ENCODE peak calls at places on chromosomes 6 and 20, in four cellular contexts. D, M, I and G are unnamed samples.

GRCh38 chr6:111712398-111712797 is 106.7 kb upstream of the TRAF3IP2 start:
- DNase-seq in D (no peak), M (peak; percentile 35), I (no peak), G (peak; percentile 13)

GRCh38 chr6:105810105-105810921 is 275.8 kb upstream of the PRDM1 start:
- DNase-seq in D (peak; percentile 40), I (peak; percentile 11), M (no peak), G (peak; percentile 75)

GRCh38 chr20:57180954-57181353 is 85.5 kb downstream of the BMP7 start:
- DNase-seq in D (no peak), M (no peak), I (peak; percentile 55), G (peak; percentile 35)

GRCh38 chr6:150607044-150607650 is 7.5 kb downstream of the PLEKHG1 start:
- DNase-seq in M (no peak), D (no peak), I (no peak), G (no peak)

GRCh38 chr20:51442602-51443001 is 99.9 kb downstream of the NFATC2 start:
- DNase-seq in I (no peak), M (no peak), D (no peak), G (no peak)

GRCh38 chr20:24382330-24382729 is 87.1 kb upstream of the SYNDIG1 start:
- DNase-seq in D (no peak), I (no peak), M (no peak), G (no peak)

GRCh38 chr6:155201461-155202226 is 62.2 kb upstream of the CLDN20 start:
- DNase-seq in M (no peak), I (no peak), D (no peak), G (peak; percentile 63)

GRCh38 chr20:40941023-40941655 is 87.5 kb upstream of the TOP1 start:
- DNase-seq in D (no peak), I (no peak), M (no peak), G (no peak)

GRCh38 chr20:49349678-49350077 is 71.8 kb upstream of the ZNFX1 start:
- DNase-seq in M (no peak), D (no peak), I (no peak), G (no peak)

GRCh38 chr6:136920216-136920857 is 1.8 kb upstream of the SLC35D3 start:
- DNase-seq in I (no peak), D (no peak), M (no peak), G (no peak)

GRCh38 chr20:33418033-33418432 is 16.7 kb upstream of the CDK5RAP1 start:
- DNase-seq in D (no peak), I (no peak), M (no peak), G (no peak)

GRCh38 chr6:70527071-70527737 is 39.5 kb upstream of the SDHAF4 start:
- DNase-seq in M (no peak), D (no peak), I (no peak), G (no peak)

GRCh38 chr6:46816626-46817025 is 23.4 kb downstream of the MEP1A start:
- DNase-seq in D (no peak), M (no peak), I (no peak), G (peak; percentile 69)

GRCh38 chr6:158697798-158698197 is 47.9 kb downstream of the SYTL3 start:
- DNase-seq in I (no peak), M (no peak), D (no peak), G (no peak)

GRCh38 chr6:95091823-95092436 is 485.4 kb upstream of the MANEA start:
- DNase-seq in D (no peak), I (peak; percentile 75), M (no peak), G (peak; percentile 33)

GRCh38 chr20:9392892-9393857 is 121.2 kb upstream of the LAMP5 start:
- DNase-seq in D (peak; percentile 54), I (peak; percentile 91), M (peak; percentile 67), G (peak; percentile 76)

GRCh38 chr6:35511183-35511941 is 1.3 kb downstream of the TULP1 start:
- DNase-seq in D (no peak), M (no peak), I (peak; percentile 47), G (no peak)

GRCh38 chr20:61516398-61517208 is 264.5 kb downstream of the CDH4 start:
- DNase-seq in M (no peak), D (no peak), I (no peak), G (no peak)

GRCh38 chr20:35902545-35902941 is 51.8 kb downstream of the SCAND1 start:
- DNase-seq in M (no peak), I (no peak), D (no peak), G (peak; percentile 34)

GRCh38 chr6:7050911-7051779 is 56.6 kb upstream of the RREB1 start:
- DNase-seq in M (peak; percentile 75), I (peak; percentile 75), D (peak; percentile 87), G (peak; percentile 93)

GRCh38 chr6:108210557-108210956 is 44.7 kb downstream of the NR2E1 start:
- DNase-seq in I (no peak), D (no peak), M (no peak), G (no peak)

GRCh38 chr6:149581349-149581748 is 15.2 kb downstream of the GINM1 start:
- DNase-seq in M (no peak), D (no peak), I (no peak), G (no peak)

GRCh38 chr6:35392111-35392702 is 49.8 kb downstream of the PPARD start:
- DNase-seq in D (peak; percentile 94), M (peak; percentile 95), I (no peak), G (peak; percentile 90)

GRCh38 chr6:115612796-115613479 is 447.8 kb downstream of the FRK start:
- DNase-seq in I (no peak), D (no peak), M (no peak), G (no peak)

GRCh38 chr6:115610646-115611045 is 450.0 kb downstream of the FRK start:
- DNase-seq in I (no peak), D (no peak), M (no peak), G (no peak)

GRCh38 chr6:115612216-115612615 is 448.5 kb downstream of the FRK start:
- DNase-seq in D (no peak), M (no peak), I (no peak), G (no peak)

GRCh38 chr6:115618311-115618710 is 442.4 kb downstream of the FRK start:
- DNase-seq in I (no peak), M (no peak), D (no peak), G (no peak)

DNA sequence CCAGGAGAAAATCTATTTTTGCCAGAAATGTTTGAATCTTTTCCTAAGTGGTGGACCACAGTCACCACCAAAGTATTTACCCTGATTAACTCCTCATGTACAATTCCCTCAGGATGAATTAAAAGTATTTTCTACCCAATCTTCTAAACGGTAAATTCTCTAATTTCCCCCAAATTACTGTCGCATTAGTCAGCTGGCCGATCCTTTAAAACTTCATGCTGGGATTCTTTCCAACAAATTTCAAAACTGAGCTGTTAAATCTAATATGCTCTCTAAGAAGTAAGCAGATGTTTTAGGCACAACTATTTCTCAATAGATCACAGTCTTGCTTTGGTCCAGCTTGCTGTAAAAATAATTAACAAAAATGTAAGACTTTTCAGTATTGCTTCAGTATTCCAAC is 447.2 kb downstream of the FRK start:
- DNase-seq in D (no peak), M (no peak), I (no peak), G (peak; percentile 32)
- H3K27ac ChIP-seq in D (no peak overlapping the region), M (no peak overlapping the region), I (no peak overlapping the region), G (no peak overlapping the region)

GRCh38 chr20:43909211-43909610 is 5.4 kb upstream of the TOX2 start:
- DNase-seq in I (no peak), M (no peak), D (no peak), G (no peak)

GRCh38 chr20:43910564-43910963 is 4.1 kb upstream of the TOX2 start:
- DNase-seq in M (no peak), D (no peak), I (no peak), G (no peak)

GRCh38 chr20:43913291-43914025 is 1.2 kb upstream of the TOX2 start:
- DNase-seq in D (no peak), M (no peak), I (peak; percentile 13), G (no peak)

GRCh38 chr20:43909720-43910119 is 4.9 kb upstream of the TOX2 start:
- DNase-seq in D (no peak), I (no peak), M (no peak), G (no peak)

DNA sequence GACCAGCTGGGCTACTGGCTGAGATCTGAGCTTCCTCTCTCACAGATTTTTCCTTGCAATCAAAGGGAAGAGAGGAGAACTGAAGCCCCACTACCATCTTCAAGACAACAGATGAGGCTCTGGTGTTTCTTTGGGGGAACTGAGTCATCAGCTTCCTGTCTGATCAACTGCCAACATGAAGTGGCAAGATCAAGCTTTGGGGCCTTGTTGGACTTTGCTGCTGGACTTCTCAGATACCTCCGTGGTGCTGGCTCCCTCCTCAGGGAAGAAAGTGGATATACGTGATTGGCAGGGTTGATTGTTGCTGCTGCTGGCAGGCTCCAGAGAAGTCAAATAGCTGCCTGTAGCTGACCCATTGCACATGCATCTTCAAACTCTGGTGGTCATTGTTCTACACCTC is 3.6 kb upstream of the TOX2 start:
- DNase-seq in D (no peak), I (peak; percentile 13), M (no peak), G (peak; percentile 67)
- TF ChIP-seq CTCF in D (no peak), I (peak; percentile 12), M (no peak), G (no peak)

GRCh38 chr20:19907326-19908056 is 109.7 kb upstream of the NAA20 start:
- DNase-seq in M (no peak), I (no peak), D (no peak), G (no peak)
- H3K27ac ChIP-seq in M (no peak overlapping the region), I (no peak overlapping the region), D (no peak overlapping the region), G (peak overlapping the region; percentile 44)

DNA sequence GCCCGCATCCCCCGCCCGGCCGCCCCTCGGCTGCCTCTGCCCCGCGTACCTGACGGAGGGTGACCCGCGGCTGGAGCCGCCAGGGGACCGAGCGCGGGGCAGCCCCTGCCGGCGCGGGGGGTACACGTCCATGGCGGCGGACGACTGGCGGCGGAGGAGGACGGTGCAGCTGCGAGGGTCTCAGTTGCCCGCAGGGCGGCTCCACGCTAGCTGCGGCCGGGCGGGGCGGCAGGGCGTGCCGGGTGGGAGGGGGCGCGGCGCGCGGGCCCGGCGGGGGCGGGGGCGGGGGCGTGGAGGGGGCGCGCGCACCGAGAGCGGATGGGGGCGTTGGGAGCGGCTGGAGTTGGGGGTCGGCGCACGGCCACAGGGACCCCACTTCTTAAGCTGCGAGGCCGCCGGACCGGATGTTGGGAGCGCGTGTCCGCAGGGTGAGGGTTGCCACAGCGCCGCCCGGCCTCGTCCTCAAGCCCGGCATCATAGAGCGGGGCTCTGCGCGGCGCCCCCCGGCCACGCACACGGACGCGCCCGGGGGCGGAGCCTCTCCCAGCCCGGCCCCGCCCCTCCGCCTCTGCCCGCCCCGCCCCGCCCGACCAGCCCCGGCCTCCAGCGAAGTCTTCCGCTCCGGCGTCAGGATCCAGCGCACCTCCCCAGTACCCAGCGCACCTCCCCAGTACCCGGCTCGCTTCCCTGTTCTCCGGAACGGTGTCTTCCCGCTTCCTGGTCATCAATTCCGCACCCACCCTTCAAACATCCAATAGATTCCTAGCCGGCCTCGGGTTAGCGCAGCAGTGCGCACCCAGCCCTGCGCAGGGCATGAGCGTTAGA is at the start of gene DNAAF9:
- DNase-seq in I (peak; percentile 80), D (peak; percentile 67), M (peak; percentile 81), G (peak; percentile 97)
- TF ChIP-seq CTCF in I (peak; percentile 26), D (no peak), M (no peak), G (peak; percentile 60)